ENCODE peak calls at places on chromosomes 5 and 9, in ten cellular contexts. X is breast epithelium, L is tibial nerve, A is spleen, V is endodermal cell, K is heart left ventricle, Q is A549, D is sigmoid colon, J is thoracic aorta, T is colonic mucosa. G is an unnamed sample. For H3K4me1, the result is how much of the 10 kb centered on the place peaks cover.

GRCh38 chr5:75681125-75681830 is 36.0 kb downstream of the POC5 start:
- DNase-seq in X (no peak), L (no peak), A (no peak), V (no peak), K (no peak), Q (peak), D (no peak), J (no peak), T (no peak), G (peak)

GRCh38 chr5:157303667-157304327 is 37.9 kb downstream of the CYFIP2 start:
- DNase-seq in X (no peak), L (no peak), A (no peak), V (peak), K (peak), Q (peak), D (no peak), J (no peak), T (no peak), G (no peak)

GRCh38 chr5:57113486-57113885 is 60.4 kb upstream of the GPBP1 start:
- DNase-seq in X (no peak), L (no peak), A (no peak), V (no peak), K (no peak), Q (no peak), D (no peak), J (no peak), T (no peak), G (peak)

GRCh38 chr5:148090780-148091221 is 27.0 kb downstream of the SPINK5 start:
- DNase-seq in X (no peak), L (no peak), A (no peak), V (no peak), K (no peak), Q (no peak), D (no peak), J (no peak), T (no peak), G (peak)

GRCh38 chr9:137464291-137464999 is 5.3 kb upstream of the NSMF start:
- DNase-seq in X (no peak), L (no peak), A (peak), V (no peak), K (peak), Q (no peak), D (no peak), J (no peak), T (no peak), G (no peak)

GRCh38 chr5:122805481-122805880 is 30.6 kb downstream of the SNX2 start:
- DNase-seq in X (no peak), L (no peak), A (no peak), V (no peak), K (no peak), Q (peak), D (no peak), J (no peak), T (no peak), G (peak)

GRCh38 chr9:6877671-6878161 is 119.9 kb downstream of the KDM4C start:
- DNase-seq in X (no peak), L (no peak), A (no peak), V (no peak), K (no peak), Q (peak), D (no peak), J (no peak), T (no peak), G (no peak)

GRCh38 chr5:35240892-35241291 is 10.6 kb upstream of the PRLR start:
- DNase-seq in X (no peak), L (no peak), A (no peak), V (no peak), K (no peak), Q (no peak), D (no peak), J (no peak), T (no peak), G (no peak)

GRCh38 chr9:106962105-106962504 is 99.1 kb downstream of the ZNF462 start:
- DNase-seq in X (no peak), L (no peak), A (no peak), V (no peak), K (no peak), Q (no peak), D (no peak), J (no peak), T (no peak), G (no peak)

GRCh38 chr9:77293949-77294348 is 116.6 kb downstream of the VPS13A start:
- DNase-seq in X (no peak), L (no peak), A (no peak), V (no peak), K (no peak), Q (no peak), D (no peak), J (no peak), T (no peak), G (no peak)

GRCh38 chr9:77290373-77290772 is 113.0 kb downstream of the VPS13A start:
- DNase-seq in X (no peak), L (no peak), A (no peak), V (no peak), K (no peak), Q (no peak), D (no peak), J (no peak), T (no peak), G (peak)

GRCh38 chr9:77291714-77292113 is 114.4 kb downstream of the VPS13A start:
- DNase-seq in X (no peak), L (no peak), A (no peak), V (peak), K (no peak), Q (peak), D (no peak), J (no peak), T (no peak), G (no peak)
- TF ChIP-seq CTCF in X (no peak), L (no peak), A (no peak), V (peak), K (no peak), Q (peak), D (no peak), J (no peak), T (no peak), G (peak)

GRCh38 chr9:129341197-129341990 is 163.3 kb upstream of the IER5L start:
- DNase-seq in X (no peak), L (no peak), A (no peak), V (no peak), K (peak), Q (no peak), D (peak), J (no peak), T (no peak), G (no peak)
- H3K27ac ChIP-seq in X (peak), L (peak), A (peak), V (no peak), K (no peak), Q (peak), D (peak), J (no peak), T (no peak), G (peak)

GRCh38 chr5:40071870-40072269 is 607.8 kb upstream of the PTGER4 start:
- DNase-seq in X (no peak), L (no peak), A (no peak), V (no peak), K (no peak), Q (peak), D (no peak), J (no peak), T (no peak), G (no peak)
- H3K4me1 ChIP-seq in X (under half), L (under half), A (under half), V (under half), K (under half), Q (under half), D (under half), J (under half), T (under half), G (under half)

DNA sequence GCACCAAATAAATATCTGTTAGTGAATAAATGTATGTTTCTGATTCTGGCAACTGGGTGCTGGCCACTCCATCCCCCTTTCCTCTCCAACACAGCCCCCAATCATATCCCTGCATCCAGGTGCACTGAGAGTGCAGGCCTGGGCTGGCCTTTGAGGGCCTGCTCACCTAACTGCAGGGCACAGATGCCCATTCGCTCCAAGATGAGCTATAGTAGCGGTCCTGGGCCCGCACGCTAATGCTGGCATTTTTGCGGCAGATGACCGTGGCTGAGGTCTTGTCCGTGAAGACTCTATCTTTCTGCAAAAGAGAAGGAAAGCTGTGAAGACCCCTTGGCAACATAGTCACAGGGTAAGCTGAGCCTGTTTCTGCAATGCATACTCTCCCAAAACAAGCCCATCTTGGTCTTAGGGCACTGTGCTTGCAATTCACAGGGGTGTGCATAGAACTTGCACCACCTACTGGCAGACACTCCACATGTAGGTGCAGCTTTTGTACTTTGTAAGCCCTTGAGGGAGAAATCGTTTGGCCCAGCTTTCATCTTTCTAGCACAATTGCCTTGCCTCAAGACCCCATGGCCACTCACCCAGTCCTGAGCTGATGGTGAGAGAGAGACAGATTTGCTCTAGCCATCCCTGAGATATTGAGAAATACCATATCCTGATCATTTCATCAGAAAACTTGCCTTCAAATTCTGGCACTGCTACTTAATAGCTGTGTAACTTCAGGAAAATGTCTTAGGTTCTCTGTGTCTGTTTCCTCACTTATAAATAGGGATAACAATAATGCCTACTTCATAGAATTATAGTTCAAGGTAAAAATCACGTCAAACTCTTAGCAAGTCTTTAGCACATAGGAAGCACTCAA is 13.5 kb downstream of the IL12B start:
- DNase-seq in X (no peak), L (no peak), A (no peak), V (peak), K (peak), Q (peak), D (no peak), J (no peak), T (peak), G (peak)
- TF ChIP-seq CTCF in X (peak), L (peak), A (no peak), V (peak), K (peak), Q (peak), D (no peak), J (no peak), T (peak), G (peak)

DNA sequence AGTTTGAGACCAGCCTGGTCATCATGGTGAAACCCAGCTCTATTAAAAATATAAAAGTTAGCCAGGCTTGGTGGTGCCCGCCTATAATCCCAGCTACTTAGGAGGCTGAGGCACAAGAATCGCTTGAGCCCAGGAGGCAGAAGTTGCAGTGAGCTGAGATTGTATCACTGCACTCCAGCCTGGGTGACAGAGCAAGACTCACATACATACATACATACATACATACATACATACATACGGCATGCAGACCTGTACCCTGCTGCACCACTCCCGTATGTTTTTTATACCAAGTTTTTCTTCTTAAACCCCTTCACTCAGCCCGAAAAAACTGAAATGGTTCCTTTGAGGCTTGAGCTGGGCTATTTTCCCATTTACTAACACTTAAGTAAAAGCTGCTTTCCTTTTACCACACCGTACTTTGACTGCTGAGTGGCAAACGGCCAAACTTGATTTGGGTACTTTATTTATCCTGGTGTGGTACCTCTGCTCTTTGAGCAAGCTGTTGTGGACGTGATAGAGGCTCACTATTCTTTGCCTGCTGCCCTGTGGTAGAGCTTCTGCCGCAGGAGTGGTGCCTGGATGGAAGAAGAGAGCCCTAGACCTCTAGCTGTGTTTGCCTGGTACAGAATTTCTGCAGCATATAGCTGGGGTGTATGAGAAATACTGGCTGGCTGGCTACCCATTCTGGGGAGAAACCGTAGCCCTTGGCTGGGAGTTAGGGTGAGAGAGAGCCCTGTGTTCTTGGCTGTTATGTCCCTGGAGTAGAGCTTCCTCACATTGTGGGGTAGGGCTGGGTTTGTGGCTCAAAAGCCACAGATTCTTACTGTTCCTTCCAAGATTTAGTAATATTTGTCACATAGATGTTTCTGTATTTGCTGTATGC is 19.4 kb downstream of the IPO11 start:
- DNase-seq in X (no peak), L (no peak), A (no peak), V (no peak), K (no peak), Q (no peak), D (no peak), J (no peak), T (peak), G (no peak)
- H3K27ac ChIP-seq in X (peak), L (peak), A (no peak), V (no peak), K (peak), Q (no peak), D (no peak), J (no peak), T (no peak), G (peak)

DNA sequence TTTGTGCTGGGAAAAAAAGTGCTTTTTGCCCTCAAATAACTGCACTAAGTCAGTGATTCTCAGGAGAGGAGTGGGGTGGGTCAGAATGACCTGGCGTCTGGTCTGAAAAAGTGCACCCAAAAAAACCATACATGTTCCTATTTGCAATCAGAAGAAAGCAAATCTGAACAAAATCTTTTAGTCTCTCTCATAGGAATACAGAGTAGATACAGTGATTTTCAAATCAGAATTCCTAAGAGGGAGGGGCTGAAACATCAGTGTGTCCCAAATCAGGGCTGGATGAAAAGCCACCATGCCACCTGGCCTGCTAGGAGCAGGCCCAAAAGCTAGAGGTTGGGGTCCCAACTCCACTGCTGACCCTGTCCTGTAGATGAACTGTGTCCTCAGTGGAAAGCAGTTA is 66.8 kb downstream of the RAPGEF1 start:
- DNase-seq in X (no peak), L (no peak), A (no peak), V (no peak), K (no peak), Q (no peak), D (no peak), J (no peak), T (no peak), G (no peak)
- H3K4me1 ChIP-seq in X (under half), L (under half), A (half or more), V (under half), K (half or more), Q (under half), D (half or more), J (half or more), T (under half), G (half or more)

GRCh38 chr9:89376286-89376685 is 58.0 kb downstream of the SECISBP2 start:
- DNase-seq in X (no peak), L (no peak), A (no peak), V (no peak), K (no peak), Q (no peak), D (no peak), J (no peak), T (no peak), G (no peak)

GRCh38 chr9:89377411-89377810 is 59.1 kb downstream of the SECISBP2 start:
- DNase-seq in X (no peak), L (no peak), A (peak), V (no peak), K (no peak), Q (no peak), D (no peak), J (no peak), T (no peak), G (no peak)

GRCh38 chr9:89376741-89377140 is 58.4 kb downstream of the SECISBP2 start:
- DNase-seq in X (no peak), L (no peak), A (no peak), V (no peak), K (no peak), Q (no peak), D (no peak), J (no peak), T (no peak), G (no peak)

GRCh38 chr9:89374176-89374575 is 55.9 kb downstream of the SECISBP2 start:
- DNase-seq in X (no peak), L (no peak), A (no peak), V (no peak), K (no peak), Q (no peak), D (no peak), J (no peak), T (no peak), G (no peak)

DNA sequence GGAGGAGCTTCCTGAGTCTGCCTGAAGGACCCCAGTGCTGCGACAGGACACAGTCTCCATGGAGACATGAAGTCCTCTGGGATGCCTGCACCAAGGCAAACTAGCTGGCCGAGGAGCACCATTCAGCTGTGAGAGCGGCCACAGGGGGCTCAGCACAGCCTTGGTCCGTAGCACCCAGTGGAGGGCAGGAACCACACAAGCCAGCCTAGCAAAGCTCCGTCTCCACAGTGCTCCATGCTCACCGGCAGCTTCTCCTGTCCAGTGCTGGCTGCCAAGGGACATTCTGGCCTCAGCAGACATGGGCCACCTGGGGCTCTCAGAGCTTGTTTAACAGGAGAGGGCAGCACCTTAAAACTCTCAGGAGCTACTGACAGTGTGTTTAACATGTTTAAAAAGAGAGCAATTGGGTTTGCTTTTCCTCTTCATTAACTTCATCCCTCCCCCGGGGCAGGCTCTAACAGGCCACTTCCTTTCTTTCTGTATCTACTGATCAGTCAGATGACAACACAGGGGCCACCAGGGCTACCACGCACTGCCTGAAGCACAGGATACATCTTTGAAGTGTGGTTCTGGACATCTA is 57.0 kb downstream of the SECISBP2 start:
- DNase-seq in X (no peak), L (no peak), A (peak), V (peak), K (no peak), Q (no peak), D (no peak), J (no peak), T (peak), G (no peak)
- TF ChIP-seq CTCF in X (no peak), L (no peak), A (no peak), V (peak), K (no peak), Q (no peak), D (no peak), J (no peak), T (no peak), G (no peak)

DNA sequence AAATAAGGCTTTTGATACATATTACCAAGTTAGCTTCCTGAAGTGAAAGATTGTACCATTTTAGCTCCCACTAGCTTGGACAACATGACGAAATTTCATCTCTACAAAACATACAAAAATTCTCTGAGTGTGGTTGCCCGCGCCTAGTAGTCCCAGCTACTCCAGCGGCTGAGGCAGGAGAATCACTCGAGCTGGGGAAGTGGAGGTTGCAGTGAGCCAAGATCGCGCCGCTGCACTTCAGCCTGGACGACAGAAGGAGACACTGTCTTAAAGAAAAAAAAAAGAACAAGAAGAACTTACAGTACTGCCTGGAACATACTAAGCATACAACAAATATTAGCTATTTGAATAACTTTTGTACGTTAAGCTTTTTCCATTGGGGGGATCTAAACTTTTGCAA is 29.7 kb upstream of the NRG2 start:
- DNase-seq in X (no peak), L (no peak), A (no peak), V (no peak), K (no peak), Q (no peak), D (no peak), J (no peak), T (no peak), G (no peak)
- H3K27ac ChIP-seq in X (no peak), L (no peak), A (no peak), V (no peak), K (no peak), Q (no peak), D (no peak), J (no peak), T (no peak), G (no peak)

GRCh38 chr5:151003503-151003860 is 16.9 kb upstream of the GPX3 start:
- DNase-seq in X (no peak), L (no peak), A (no peak), V (no peak), K (no peak), Q (no peak), D (no peak), J (no peak), T (no peak), G (no peak)
- H3K4me1 ChIP-seq in X (under half), L (under half), A (under half), V (under half), K (half or more), Q (under half), D (under half), J (under half), T (under half), G (under half)

G was measured in cardiac muscle cell.